ENCODE peak calls at places on chromosomes 7 and 10, in seven cellular contexts. J is stimulated activated CD8-positive, alpha-beta memory T cell treated with anti-CD3 and anti-CD28 coated beads, Interleukin-4, amount 100 ng/mL, for 24 hours; F is GM12891; X is cardiac fibroblast; W is Daoy; M is lung; B is GM03348. I is an unnamed sample.

GRCh38 chr10:78199759-78200158 is 166.1 kb downstream of the RPS24 start:
- DNase-seq in W (no peak), J (no peak), M (no peak), F (no peak), B (no peak), X (no peak), I (no peak)

GRCh38 chr7:41882271-41882670 is 179.4 kb upstream of the INHBA start:
- DNase-seq in F (no peak), M (no peak), X (no peak), W (no peak), B (no peak), J (no peak), I (no peak)

GRCh38 chr10:105146436-105146835 is 505.3 kb downstream of the SORCS3 start:
- DNase-seq in F (no peak), W (no peak), X (no peak), B (no peak), M (no peak), J (no peak), I (no peak)

GRCh38 chr10:114492351-114493037 is 88.2 kb upstream of the AFAP1L2 start:
- DNase-seq in W (no peak), J (no peak), M (no peak), F (no peak), B (no peak), X (peak; percentile 37), I (no peak)

GRCh38 chr10:126092806-126093205 is 196.4 kb downstream of the FANK1 start:
- DNase-seq in B (peak; percentile 13), X (peak; percentile 13), W (peak; percentile 59), F (no peak), M (no peak), J (no peak), I (no peak)

GRCh38 chr7:77542399-77542798 is 5.3 kb downstream of the PTPN12 start:
- DNase-seq in M (no peak), W (no peak), X (no peak), F (no peak), B (peak; percentile 16), J (no peak), I (no peak)

GRCh38 chr7:18610331-18610948 is 114.9 kb downstream of the HDAC9 start:
- DNase-seq in M (no peak), J (no peak), X (peak; percentile 43), W (peak; percentile 61), B (no peak), F (no peak), I (no peak)

GRCh38 chr7:155558351-155558750 is 12.0 kb upstream of the CNPY1 start:
- DNase-seq in B (no peak), F (no peak), M (no peak), J (no peak), X (no peak), W (no peak), I (no peak)

GRCh38 chr7:140416560-140416959 is 12.7 kb downstream of the RAB19 start:
- DNase-seq in F (no peak), M (no peak), W (no peak), B (no peak), J (no peak), X (no peak), I (no peak)

GRCh38 chr7:48182736-48183369 is 11.6 kb downstream of the ABCA13 start:
- DNase-seq in M (no peak), F (no peak), B (peak; percentile 48), J (no peak), X (no peak), W (no peak), I (no peak)